ENCODE peak calls at places on chromosomes 13 and 19, in nine cellular contexts. Z is fibroblast of pulmonary artery, W is neural crest cell, R is mammary epithelial cell, C is ascending aorta, D is neural progenitor cell, I is coronary artery, U is A549, H is GM23338. B is an unnamed sample.

GRCh38 chr19:3586707-3587346 is 1.5 kb downstream of the GIPC3 start:
- DNase-seq in Z (no peak), W (no peak), R (no peak), C (no peak), D (no peak), I (no peak), U (no peak), H (no peak), B (no peak)

GRCh38 chr19:1102407-1103106 is 1.2 kb upstream of the GPX4 start:
- DNase-seq in Z (peak), W (no peak), R (peak), C (peak), D (no peak), I (peak), U (no peak), H (no peak), B (no peak)

GRCh38 chr19:53945441-53945840 is 17.3 kb upstream of the CACNG8 start:
- DNase-seq in Z (peak), W (no peak), R (peak), C (no peak), D (peak), I (no peak), U (peak), H (peak), B (no peak)

GRCh38 chr19:1309977-1310852 is 24.5 kb downstream of the EFNA2 start:
- DNase-seq in Z (no peak), W (no peak), R (no peak), C (no peak), D (no peak), I (no peak), U (no peak), H (no peak), B (no peak)

GRCh38 chr19:57239982-57240310 is 486 bp upstream of the ZNF805 start:
- DNase-seq in Z (no peak), W (no peak), R (no peak), C (no peak), D (no peak), I (no peak), U (no peak), H (peak), B (no peak)

GRCh38 chr19:38070573-38070972 is 153.4 kb downstream of the DPF1 start:
- DNase-seq in Z (peak), W (no peak), R (peak), C (no peak), D (no peak), I (no peak), U (no peak), H (no peak), B (no peak)

GRCh38 chr19:58001895-58002369 is 688 bp downstream of the ZNF606 start:
- DNase-seq in Z (peak), W (no peak), R (no peak), C (no peak), D (no peak), I (no peak), U (no peak), H (no peak), B (no peak)

GRCh38 chr13:26037302-26037701 is 14.5 kb downstream of the SHISA2 start:
- DNase-seq in Z (no peak), W (peak), R (peak), C (no peak), D (peak), I (no peak), U (no peak), H (peak), B (no peak)

GRCh38 chr19:18588611-18589379 is at the start of gene REX1BD:
- DNase-seq in Z (peak), W (peak), R (peak), C (peak), D (peak), I (peak), U (no peak), H (peak), B (no peak)

GRCh38 chr19:18587962-18588610 is 512 bp upstream of the REX1BD start:
- DNase-seq in Z (no peak), W (no peak), R (no peak), C (no peak), D (no peak), I (no peak), U (no peak), H (no peak), B (no peak)

GRCh38 chr19:18591735-18592385 is 3.3 kb downstream of the REX1BD start:
- DNase-seq in Z (no peak), W (no peak), R (no peak), C (no peak), D (no peak), I (no peak), U (no peak), H (no peak), B (no peak)

GRCh38 chr19:18589380-18590272 is 1.0 kb downstream of the REX1BD start:
- DNase-seq in Z (peak), W (peak), R (peak), C (peak), D (peak), I (no peak), U (peak), H (peak), B (no peak)

DNA sequence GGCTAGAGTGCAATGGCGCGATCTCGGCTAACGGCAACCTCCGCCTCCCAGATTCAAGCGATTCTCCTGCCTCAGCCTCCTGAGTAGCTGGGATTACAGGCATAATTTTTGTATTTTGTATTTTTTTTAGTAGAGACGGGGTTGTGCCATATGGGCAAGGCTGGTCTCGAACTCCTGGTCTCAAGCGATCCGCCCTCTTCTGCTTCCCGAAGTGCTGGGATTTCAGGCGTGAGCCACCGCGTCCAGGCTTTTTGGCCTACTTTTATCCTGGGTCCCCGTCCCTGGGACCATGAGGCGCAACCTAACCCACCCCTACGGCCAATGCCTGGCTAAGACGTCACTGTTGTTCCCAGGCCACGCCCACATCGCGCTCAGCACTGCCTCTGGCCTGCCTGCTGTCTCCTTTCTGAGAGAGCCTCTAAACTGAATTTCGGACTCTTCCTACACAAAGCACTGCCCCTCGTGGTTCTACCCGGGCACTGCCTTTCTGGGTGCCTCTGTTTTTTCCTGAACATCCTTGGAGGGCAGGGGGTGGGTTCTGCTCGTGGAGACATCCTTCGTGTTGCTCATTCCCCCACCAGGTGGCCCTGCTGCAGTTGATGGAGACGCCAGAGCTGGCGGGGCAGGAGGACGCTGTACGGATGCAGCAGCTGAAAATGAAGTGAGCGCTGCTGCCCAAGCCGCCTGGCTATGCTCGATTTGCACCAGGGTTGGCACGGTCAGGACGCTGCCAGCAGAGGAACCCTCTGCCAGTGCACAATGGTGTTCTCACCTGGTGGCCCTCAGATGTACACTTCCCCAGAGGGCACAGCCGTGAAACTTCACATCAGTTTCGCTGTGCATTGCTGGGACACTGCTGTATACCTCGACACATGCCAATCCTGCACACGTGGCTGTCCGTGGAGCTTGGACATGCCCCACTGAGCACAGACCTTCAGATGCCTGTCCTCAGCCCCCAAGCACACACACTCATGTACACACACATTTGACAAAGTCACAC is 2.0 kb downstream of the REX1BD start:
- DNase-seq in Z (peak), W (peak), R (peak), C (no peak), D (peak), I (peak), U (peak), H (peak), B (no peak)
- TF ChIP-seq CTCF in Z (peak), W (peak), R (peak), C (no peak), D (peak), I (no peak), U (peak), H (peak), B (peak)

GRCh38 chr13:45683701-45684100 is 18.4 kb upstream of the CBY2 start:
- DNase-seq in Z (no peak), W (no peak), R (no peak), C (no peak), D (peak), I (no peak), U (no peak), H (peak), B (no peak)
- TF ChIP-seq CTCF in Z (peak), W (peak), R (peak), C (no peak), D (peak), I (no peak), U (no peak), H (peak), B (peak)

GRCh38 chr19:40585241-40585640 is 8.6 kb downstream of the SHKBP1 start:
- DNase-seq in Z (no peak), W (no peak), R (no peak), C (no peak), D (no peak), I (no peak), U (no peak), H (no peak), B (no peak)

GRCh38 chr19:40585677-40586422 is 9.2 kb downstream of the SHKBP1 start:
- DNase-seq in Z (peak), W (no peak), R (peak), C (no peak), D (no peak), I (no peak), U (peak), H (no peak), B (no peak)

GRCh38 chr19:40583283-40583682 is 6.6 kb downstream of the SHKBP1 start:
- DNase-seq in Z (no peak), W (no peak), R (no peak), C (no peak), D (no peak), I (no peak), U (no peak), H (no peak), B (no peak)

GRCh38 chr19:40582467-40582866 is 5.8 kb downstream of the SHKBP1 start:
- DNase-seq in Z (no peak), W (no peak), R (no peak), C (no peak), D (no peak), I (no peak), U (no peak), H (no peak), B (no peak)

DNA sequence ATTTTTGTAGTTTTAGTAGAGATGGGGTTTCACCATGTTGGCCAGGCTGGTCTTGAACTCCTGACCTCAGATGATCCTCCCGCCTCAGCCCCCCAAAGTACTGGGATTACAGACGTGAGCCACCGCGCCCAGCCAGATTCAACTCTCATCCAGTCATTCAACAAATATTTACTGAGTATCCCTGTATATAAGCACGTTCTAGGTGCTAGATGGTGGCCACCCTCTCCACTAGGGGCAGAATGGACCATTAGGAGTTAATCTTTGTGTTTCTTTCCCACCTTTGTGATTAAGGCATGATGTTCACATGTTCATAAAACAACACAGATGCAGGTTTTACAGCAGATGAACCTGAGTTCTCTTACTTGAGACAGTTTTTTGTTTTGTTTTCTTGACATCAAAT is 7.3 kb downstream of the SHKBP1 start:
- DNase-seq in Z (no peak), W (no peak), R (no peak), C (no peak), D (no peak), I (no peak), U (no peak), H (peak), B (no peak)
- TF ChIP-seq CTCF in Z (peak), W (peak), R (peak), C (no peak), D (peak), I (no peak), U (peak), H (peak), B (peak)

GRCh38 chr19:5690125-5690954 is at the start of gene RPL36:
- DNase-seq in Z (peak), W (peak), R (peak), C (peak), D (peak), I (peak), U (peak), H (peak), B (peak)

GRCh38 chr19:5686326-5686646 is 3.8 kb upstream of the RPL36 start:
- DNase-seq in Z (no peak), W (peak), R (no peak), C (no peak), D (no peak), I (peak), U (no peak), H (no peak), B (no peak)

GRCh38 chr19:5684694-5685430 is 4.0 kb downstream of the HSD11B1L start:
- DNase-seq in Z (no peak), W (no peak), R (no peak), C (no peak), D (no peak), I (peak), U (no peak), H (no peak), B (no peak)

GRCh38 chr19:5686647-5687359 is 3.3 kb upstream of the RPL36 start:
- DNase-seq in Z (peak), W (peak), R (peak), C (peak), D (peak), I (peak), U (peak), H (peak), B (peak)

GRCh38 chr19:5687360-5688198 is 2.5 kb upstream of the RPL36 start:
- DNase-seq in Z (no peak), W (no peak), R (no peak), C (no peak), D (no peak), I (peak), U (no peak), H (no peak), B (no peak)
- TF ChIP-seq CTCF in Z (no peak), W (peak), R (no peak), C (no peak), D (no peak), I (no peak), U (no peak), H (peak), B (peak)

DNA sequence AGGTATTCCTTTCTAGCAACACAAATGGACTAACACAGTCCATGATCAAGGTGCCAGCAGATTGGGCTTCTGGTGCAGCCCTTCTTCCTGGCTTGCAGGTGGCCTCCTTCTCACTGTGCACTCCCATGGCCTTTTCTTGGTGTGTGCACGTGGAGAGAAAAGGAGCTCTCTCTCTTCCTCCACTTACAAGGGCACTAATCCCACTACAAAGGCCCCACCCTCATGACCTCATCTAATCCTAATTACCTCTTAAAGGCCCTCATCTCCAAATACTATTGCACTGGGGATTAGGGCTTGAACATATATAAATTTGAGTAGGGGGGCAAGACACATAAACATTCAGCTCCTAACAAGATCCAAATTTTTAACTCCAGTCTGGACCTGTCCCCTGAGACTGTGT is 19.7 kb upstream of the FARP1 start:
- DNase-seq in Z (no peak), W (no peak), R (no peak), C (no peak), D (no peak), I (no peak), U (no peak), H (no peak), B (no peak)
- TF ChIP-seq CTCF in Z (no peak), W (no peak), R (no peak), C (no peak), D (no peak), I (no peak), U (no peak), H (no peak), B (no peak)

GRCh38 chr13:53778937-53779336 is 750.3 kb downstream of the OLFM4 start:
- DNase-seq in Z (no peak), W (no peak), R (no peak), C (no peak), D (no peak), I (no peak), U (no peak), H (peak), B (no peak)

GRCh38 chr13:53783466-53783865 is 754.9 kb downstream of the OLFM4 start:
- DNase-seq in Z (no peak), W (no peak), R (no peak), C (no peak), D (no peak), I (no peak), U (no peak), H (no peak), B (no peak)

GRCh38 chr13:53781941-53782340 is 753.3 kb downstream of the OLFM4 start:
- DNase-seq in Z (no peak), W (peak), R (no peak), C (no peak), D (peak), I (no peak), U (no peak), H (peak), B (no peak)

GRCh38 chr13:53784331-53784730 is 755.7 kb downstream of the OLFM4 start:
- DNase-seq in Z (no peak), W (no peak), R (no peak), C (no peak), D (no peak), I (no peak), U (no peak), H (no peak), B (no peak)

GRCh38 chr13:53782400-53783030 is 753.9 kb downstream of the OLFM4 start:
- DNase-seq in Z (peak), W (peak), R (peak), C (no peak), D (peak), I (no peak), U (peak), H (peak), B (no peak)
- TF ChIP-seq CTCF in Z (peak), W (peak), R (peak), C (peak), D (peak), I (peak), U (peak), H (peak), B (peak)

GRCh38 chr13:113736258-113736731 is 22.7 kb upstream of the TMEM255B start:
- DNase-seq in Z (no peak), W (no peak), R (no peak), C (no peak), D (no peak), I (no peak), U (no peak), H (no peak), B (peak)
- TF ChIP-seq CTCF in Z (no peak), W (no peak), R (no peak), C (no peak), D (no peak), I (no peak), U (no peak), H (no peak), B (no peak)

DNA sequence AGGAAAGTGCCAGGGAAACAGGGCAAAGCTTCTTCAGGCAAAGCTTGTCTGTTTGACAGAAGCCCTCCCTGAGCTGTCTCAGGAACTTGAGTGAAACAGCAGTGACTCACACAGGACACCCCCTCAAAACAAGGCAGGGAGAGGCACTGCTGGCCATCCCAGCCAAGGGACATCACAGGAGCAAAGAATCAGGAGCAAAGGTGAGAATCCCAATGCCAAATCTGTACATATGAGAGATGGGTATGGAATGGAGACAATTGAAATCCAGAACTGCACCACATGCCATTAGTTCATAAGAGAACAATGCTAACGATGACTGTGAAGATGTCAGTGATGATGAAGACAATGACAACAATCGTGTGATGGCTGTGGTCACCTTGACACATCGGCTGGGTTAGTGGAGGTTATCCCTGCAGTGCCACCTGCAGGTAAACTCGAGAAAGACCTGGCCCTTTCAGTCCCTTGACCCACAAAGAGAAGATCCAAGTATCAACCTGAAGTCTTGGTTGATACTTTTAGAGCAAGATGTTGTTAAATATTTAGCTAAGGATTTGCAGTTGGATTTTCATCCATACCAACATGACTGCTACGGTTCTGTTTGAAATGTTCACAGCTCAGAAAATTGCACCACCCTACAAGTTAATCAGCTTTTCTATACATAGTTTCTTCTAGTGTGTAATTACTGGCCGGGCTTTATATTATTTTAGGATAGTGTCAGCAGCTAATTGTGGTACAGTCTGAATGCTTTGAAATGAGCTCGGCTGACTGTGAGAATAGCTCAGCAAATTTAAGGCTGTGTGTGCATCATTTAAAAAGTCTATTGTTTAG is 42.0 kb upstream of the IPO5 start:
- DNase-seq in Z (no peak), W (no peak), R (peak), C (no peak), D (peak), I (no peak), U (peak), H (peak), B (no peak)
- TF ChIP-seq CTCF in Z (peak), W (peak), R (peak), C (no peak), D (peak), I (no peak), U (peak), H (peak), B (peak)

DNA sequence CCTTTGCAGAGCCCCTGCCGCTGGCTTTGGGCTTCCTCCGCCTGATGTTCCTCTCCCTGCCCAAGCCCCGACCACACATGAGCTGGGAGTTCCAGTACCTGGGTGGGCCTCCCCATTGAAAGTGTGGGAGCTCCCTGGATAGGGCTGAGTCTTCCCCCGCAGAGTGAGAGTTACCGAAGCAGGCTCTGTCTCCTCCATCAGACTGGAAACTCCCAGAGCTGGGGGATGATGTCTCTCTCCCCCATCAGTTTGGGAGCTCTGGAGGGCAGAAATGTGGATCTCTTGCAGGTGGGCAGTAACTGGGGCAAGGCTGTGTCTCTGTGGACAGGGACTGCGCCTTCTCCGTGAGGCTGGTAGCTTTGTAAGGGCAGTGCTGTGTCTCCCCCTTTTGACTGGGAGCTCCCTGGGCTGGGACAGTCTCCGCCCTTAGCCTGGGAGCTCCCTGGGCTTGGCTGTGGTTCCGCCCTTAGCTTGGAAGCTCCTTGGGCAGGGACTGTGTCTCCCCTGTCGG is 767 bp downstream of the DCAF15 start:
- DNase-seq in Z (peak), W (no peak), R (peak), C (no peak), D (peak), I (no peak), U (peak), H (peak), B (no peak)
- TF ChIP-seq CTCF in Z (no peak), W (no peak), R (peak), C (no peak), D (no peak), I (no peak), U (no peak), H (no peak), B (peak)